ENCODE peak calls at places on chromosomes 16 and 17, in six cellular contexts. B is mammary epithelial cell, T is coronary artery, X is right lobe of liver, F is fibroblast of lung, D is RWPE1. W is an unnamed sample.
A peak's percentile ranks its signal among the peaks of the same experiment; 100 is the strongest.

GRCh38 chr17:83096401-83097220 is 17.2 kb downstream of the METRNL start:
- DNase-seq in B (no peak), T (no peak), X (no peak), F (no peak), D (peak; percentile 67), W (no peak)

GRCh38 chr17:41511130-41511529 is 5.7 kb upstream of the KRT13 start:
- DNase-seq in B (no peak), T (no peak), X (no peak), F (no peak), D (no peak), W (no peak)

GRCh38 chr16:10343124-10343760 is 42.6 kb upstream of the ATF7IP2 start:
- DNase-seq in B (no peak), T (no peak), X (no peak), F (no peak), D (no peak), W (no peak)

GRCh38 chr16:11181242-11181888 is 74.6 kb downstream of the SOCS1 start:
- DNase-seq in B (peak; percentile 52), T (no peak), X (no peak), F (no peak), D (peak; percentile 12), W (no peak)

GRCh38 chr16:67761924-67762323 is 42.8 kb upstream of the GFOD2 start:
- DNase-seq in B (no peak), T (no peak), X (no peak), F (no peak), D (no peak), W (no peak)

GRCh38 chr16:50300942-50301625 is 34.7 kb downstream of the ADCY7 start:
- DNase-seq in B (no peak), T (peak; percentile 70), X (no peak), F (peak; percentile 69), D (no peak), W (peak; percentile 70)

GRCh38 chr17:56987283-56987834 is 9.4 kb downstream of the SCPEP1 start:
- DNase-seq in B (no peak), T (no peak), X (no peak), F (no peak), D (no peak), W (no peak)

GRCh38 chr16:85634747-85635544 is 21.8 kb downstream of the GSE1 start:
- DNase-seq in B (no peak), T (no peak), X (no peak), F (no peak), D (no peak), W (no peak)

GRCh38 chr17:33653389-33653788 is 360.3 kb upstream of the ASIC2 start:
- DNase-seq in B (no peak), T (no peak), X (no peak), F (no peak), D (no peak), W (no peak)

GRCh38 chr17:45705123-45706009 is 78.8 kb upstream of the CRHR1 start:
- DNase-seq in B (peak; percentile 95), T (no peak), X (no peak), F (no peak), D (peak; percentile 91), W (no peak)

GRCh38 chr17:81510798-81511549 is 1.6 kb downstream of the ACTG1 start:
- DNase-seq in B (no peak), T (peak; percentile 75), X (no peak), F (no peak), D (no peak), W (peak; percentile 89)

GRCh38 chr16:54657058-54657708 is 273.5 kb upstream of the IRX5 start:
- DNase-seq in B (peak; percentile 99), T (no peak), X (peak; percentile 52), F (no peak), D (peak; percentile 71), W (no peak)

GRCh38 chr16:87359121-87359520 is 24.5 kb downstream of the FBXO31 start:
- DNase-seq in B (no peak), T (no peak), X (no peak), F (no peak), D (no peak), W (no peak)

DNA sequence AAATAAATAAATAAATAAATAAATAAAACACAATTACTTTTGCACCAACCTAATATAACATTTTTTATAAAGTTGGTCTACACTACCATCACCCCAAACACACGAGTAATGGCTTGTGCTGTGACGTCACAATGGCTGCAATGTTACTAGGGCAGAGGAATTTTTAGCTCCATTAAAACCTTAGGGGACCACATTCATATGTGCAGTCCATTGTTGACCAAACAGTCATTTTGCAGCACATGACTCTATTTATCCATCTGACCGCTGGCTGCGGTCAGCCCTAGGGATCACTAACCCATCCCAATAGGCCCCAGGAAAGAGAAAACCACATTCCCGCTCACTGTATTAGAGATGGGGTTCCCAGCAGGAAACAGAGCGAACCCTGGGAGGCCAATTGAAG is 9.6 kb downstream of the CDH5 start:
- DNase-seq in B (no peak), T (no peak), X (no peak), F (no peak), D (no peak), W (no peak)
- H3K27ac ChIP-seq in B (no peak overlapping the region), T (no peak overlapping the region), X (no peak overlapping the region), F (no peak overlapping the region), D (no peak overlapping the region), W (no peak overlapping the region)

GRCh38 chr16:56424404-56424765 is 960 bp downstream of the AMFR start:
- DNase-seq in B (peak; percentile 17), T (no peak), X (no peak), F (peak; percentile 17), D (peak; percentile 19), W (no peak)

GRCh38 chr16:56424791-56425438 is 430 bp downstream of the AMFR start:
- DNase-seq in B (no peak), T (peak; percentile 75), X (peak; percentile 56), F (peak; percentile 6), D (peak; percentile 27), W (peak; percentile 92)

GRCh38 chr16:56422896-56423441 is 2.4 kb downstream of the AMFR start:
- DNase-seq in B (no peak), T (no peak), X (no peak), F (no peak), D (no peak), W (no peak)

GRCh38 chr16:56425439-56425832 is at the start of gene AMFR:
- DNase-seq in B (peak; percentile 72), T (peak; percentile 78), X (peak; percentile 78), F (peak; percentile 79), D (peak; percentile 78), W (peak; percentile 93)

DNA sequence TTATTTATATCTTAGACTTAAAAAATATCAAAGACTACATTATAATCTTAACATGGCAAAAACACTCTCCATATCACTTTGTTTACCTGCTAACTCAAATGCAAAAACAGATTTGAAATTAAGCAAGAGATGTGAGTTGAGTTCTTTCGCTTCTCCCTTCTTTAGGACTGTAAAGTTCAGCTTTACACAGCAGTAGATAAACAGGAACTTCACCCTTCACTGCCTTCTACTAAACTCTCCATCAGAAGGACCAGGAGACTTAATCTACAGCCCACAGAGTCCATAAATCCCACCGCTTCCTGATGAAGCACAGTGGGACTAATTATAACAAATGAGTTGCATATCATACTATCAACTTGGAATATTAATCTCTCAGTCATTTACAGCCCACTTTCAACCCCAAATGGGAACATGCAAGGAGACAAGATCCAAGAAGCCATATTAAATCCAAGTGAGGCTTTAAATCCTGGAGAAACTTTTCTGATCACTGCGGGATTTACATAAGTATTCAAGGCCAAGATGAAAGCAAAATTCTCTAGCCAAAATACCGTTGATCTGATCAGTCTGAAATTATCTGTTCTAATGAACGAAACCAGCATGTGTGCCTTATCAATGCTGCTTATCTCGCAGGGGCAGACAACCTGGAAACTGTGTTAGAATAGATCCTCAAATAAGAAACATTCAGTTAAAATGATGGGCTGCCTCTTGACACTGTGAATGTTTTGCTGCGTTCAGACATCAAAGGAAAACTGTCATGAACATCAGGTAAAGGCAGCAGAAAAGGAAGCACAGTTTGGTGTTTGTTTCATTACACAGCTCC is 1.6 kb downstream of the AMFR start:
- DNase-seq in B (no peak), T (no peak), X (no peak), F (peak; percentile 14), D (no peak), W (no peak)
- H3K27ac ChIP-seq in B (peak overlapping the region; percentile 14), T (peak overlapping the region; percentile 78), X (peak overlapping the region; percentile 87), F (peak overlapping the region; percentile 58), D (no peak overlapping the region), W (peak overlapping the region; percentile 84)

DNA sequence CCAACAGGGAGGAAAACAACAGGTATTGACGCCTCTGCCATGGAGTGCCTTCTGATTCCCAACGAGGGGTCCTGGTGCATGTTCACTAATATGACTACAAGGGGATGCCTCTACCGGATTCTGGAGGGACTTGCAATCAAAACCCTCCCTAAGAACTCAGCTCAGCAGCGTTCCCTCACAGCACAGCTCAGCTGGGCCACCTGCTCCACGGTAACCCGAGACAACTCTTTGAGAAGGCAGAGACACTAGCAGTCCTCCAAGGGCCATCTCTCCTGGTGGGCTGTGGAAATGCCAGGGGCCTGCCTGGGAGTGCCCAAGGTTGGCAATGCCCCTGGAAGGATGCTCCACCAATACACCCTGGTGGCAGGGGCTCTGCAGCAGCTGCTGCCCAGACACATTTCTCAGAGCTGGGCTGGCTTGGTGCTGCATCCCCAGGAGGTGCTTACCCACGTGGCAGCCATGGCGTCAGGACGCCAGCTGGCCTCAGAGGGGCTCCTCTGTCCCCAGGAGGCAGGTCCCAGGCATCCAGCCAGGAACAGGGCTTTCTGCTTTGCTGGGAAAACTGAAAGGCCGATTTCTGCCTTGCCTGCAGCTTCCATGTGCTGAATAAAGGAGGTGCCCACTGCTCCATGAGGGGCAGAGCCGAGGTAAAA is 16.5 kb downstream of the CDIP1 start:
- DNase-seq in B (no peak), T (no peak), X (no peak), F (peak; percentile 28), D (no peak), W (peak; percentile 56)
- H3K27ac ChIP-seq in B (no peak overlapping the region), T (no peak overlapping the region), X (no peak overlapping the region), F (no peak overlapping the region), D (peak overlapping the region; percentile 19), W (no peak overlapping the region)

DNA sequence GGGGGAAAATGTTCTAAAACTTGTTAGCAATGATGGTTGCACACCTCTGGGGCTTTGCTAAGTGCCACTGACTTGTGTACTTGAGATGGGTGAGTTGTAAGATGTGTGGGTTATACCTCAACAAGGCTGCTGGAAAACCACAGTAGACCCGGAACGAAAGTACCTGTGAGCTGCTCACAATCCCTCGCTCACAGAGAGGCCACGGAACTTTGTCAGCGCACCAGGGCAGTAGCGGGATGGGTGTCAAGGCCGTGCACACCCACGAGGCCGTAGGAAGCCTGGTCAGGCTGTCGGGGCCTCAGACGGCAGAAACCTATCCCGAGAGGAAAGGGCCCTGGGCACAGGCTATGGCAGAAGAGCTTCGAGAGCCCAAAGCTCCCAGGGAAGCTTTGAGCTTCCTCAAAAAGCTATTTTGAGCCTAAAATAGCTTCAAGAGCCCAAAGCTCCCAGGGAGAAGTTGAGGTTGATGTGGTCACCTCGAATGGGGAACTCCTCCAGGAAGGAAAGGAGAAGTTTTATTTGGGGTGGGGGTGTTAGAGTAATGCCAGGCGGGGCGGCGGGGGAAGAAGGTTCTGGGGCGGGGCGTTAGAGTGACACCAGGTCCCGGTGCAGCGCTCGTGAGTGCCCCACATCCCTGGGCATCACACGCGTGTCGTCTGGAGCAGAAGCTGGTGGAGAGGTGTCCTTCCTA is 19.0 kb downstream of the CBFA2T3 start:
- DNase-seq in B (no peak), T (no peak), X (no peak), F (no peak), D (no peak), W (peak; percentile 90)
- H3K27ac ChIP-seq in B (no peak overlapping the region), T (no peak overlapping the region), X (no peak overlapping the region), F (no peak overlapping the region), D (no peak overlapping the region), W (peak overlapping the region; percentile 66)